ENCODE peak calls at places on chromosomes 16 and 17, in nine cellular contexts. T, W, S, L, H, F, C, D and U are unnamed samples.

GRCh38 chr16:67345401-67345800 is 18.8 kb downstream of the LRRC36 start:
- DNase-seq in S (peak), F (no peak), D (no peak), T (no peak), W (no peak), L (no peak), H (no peak), C (peak), U (no peak)

GRCh38 chr17:2259769-2260536 is 43.6 kb downstream of the SMG6 start:
- DNase-seq in L (no peak), W (no peak), H (peak), S (no peak), F (peak), D (no peak), C (no peak), T (no peak), U (no peak)

GRCh38 chr17:44309472-44309871 is 1.1 kb downstream of the RUNDC3A start:
- DNase-seq in S (no peak), T (peak), H (no peak), W (no peak), F (no peak), L (no peak), D (no peak), C (peak), U (no peak)

GRCh38 chr16:25108054-25108453 is 3.5 kb upstream of the LCMT1 start:
- DNase-seq in H (peak), T (peak), C (peak), L (no peak), W (no peak), S (no peak), F (no peak), D (no peak), U (no peak)

GRCh38 chr17:44095647-44096496 is 25.3 kb downstream of the G6PC3 start:
- DNase-seq in C (peak), F (peak), D (no peak), T (peak), H (peak), W (peak), L (peak), S (no peak), U (peak)

GRCh38 chr16:24036614-24037013 is 200.8 kb downstream of the PRKCB start:
- DNase-seq in D (peak), T (peak), F (peak), C (peak), H (peak), L (no peak), S (peak), W (peak), U (peak)

GRCh38 chr17:67488161-67488560 is 111.1 kb downstream of the PITPNC1 start:
- DNase-seq in D (no peak), C (no peak), L (no peak), H (no peak), S (no peak), W (no peak), T (no peak), F (peak), U (no peak)

GRCh38 chr17:58764373-58764772 is 8.7 kb downstream of the PPM1E start:
- DNase-seq in F (no peak), C (no peak), D (no peak), S (no peak), W (no peak), T (no peak), H (no peak), L (no peak), U (no peak)

GRCh38 chr17:75526555-75527270 is 1.2 kb downstream of the LLGL2 start:
- DNase-seq in D (no peak), W (peak), L (no peak), C (peak), S (peak), T (peak), H (no peak), F (no peak), U (no peak)

GRCh38 chr17:19537116-19537515 is 3.5 kb downstream of the SLC47A1 start:
- DNase-seq in H (no peak), S (no peak), C (no peak), L (no peak), D (no peak), W (no peak), F (no peak), T (no peak), U (no peak)

GRCh38 chr16:26454102-26454501 is 612.6 kb upstream of the C16orf82 start:
- DNase-seq in W (no peak), S (no peak), C (peak), H (no peak), L (no peak), T (no peak), D (no peak), F (peak), U (no peak)

GRCh38 chr17:1882836-1883235 is 53.0 kb downstream of the RPA1 start:
- DNase-seq in F (peak), L (no peak), C (peak), S (no peak), W (no peak), D (peak), T (peak), H (peak), U (peak)

GRCh38 chr17:41048441-41048840 is 1.3 kb upstream of the KRTAP2-1 start:
- DNase-seq in W (no peak), C (peak), L (peak), D (no peak), T (no peak), F (peak), S (no peak), H (no peak), U (no peak)

GRCh38 chr16:11094075-11094593 is 149.8 kb downstream of the CLEC16A start:
- DNase-seq in C (peak), H (peak), W (no peak), D (no peak), S (no peak), T (no peak), F (peak), L (no peak), U (no peak)

GRCh38 chr17:34519286-34519685 is 60.1 kb upstream of the TMEM132E start:
- DNase-seq in C (no peak), S (no peak), T (peak), D (no peak), F (no peak), W (no peak), L (no peak), H (peak), U (peak)

GRCh38 chr17:42798383-42799380 is at the start of the genes CNTD1 and COA3:
- DNase-seq in L (peak), F (peak), S (peak), C (peak), D (peak), W (peak), H (peak), T (peak), U (peak)

GRCh38 chr17:79406316-79406715 is 204.5 kb downstream of the RBFOX3 start:
- DNase-seq in L (no peak), W (no peak), S (no peak), C (no peak), H (no peak), F (no peak), T (no peak), D (no peak), U (no peak)

GRCh38 chr17:1758812-1759211 is 3.0 kb upstream of the SERPINF1 start:
- DNase-seq in C (no peak), T (no peak), L (no peak), S (no peak), W (no peak), F (no peak), D (no peak), H (no peak), U (no peak)

GRCh38 chr16:17369441-17369951 is 101.3 kb downstream of the XYLT1 start:
- DNase-seq in C (no peak), D (no peak), F (no peak), H (peak), S (peak), L (no peak), W (no peak), T (no peak), U (no peak)

GRCh38 chr17:37344519-37344918 is 31.3 kb upstream of the C17orf78 start:
- DNase-seq in F (no peak), H (no peak), L (no peak), D (no peak), T (no peak), S (no peak), C (no peak), W (no peak), U (no peak)

GRCh38 chr16:31215287-31216115 is 1.4 kb downstream of the PYDC1 start:
- DNase-seq in F (peak), S (peak), L (no peak), C (peak), H (peak), T (peak), D (peak), W (peak), U (peak)

GRCh38 chr17:32835291-32835761 is 41.6 kb downstream of the MYO1D start:
- DNase-seq in F (no peak), S (no peak), D (no peak), T (no peak), L (no peak), C (no peak), W (no peak), H (no peak), U (no peak)

GRCh38 chr17:29592850-29593545 is at the start of gene ANKRD13B:
- DNase-seq in C (no peak), L (no peak), S (no peak), F (no peak), W (no peak), H (peak), T (peak), D (no peak), U (no peak)

GRCh38 chr17:18038149-18038850 is 668 bp downstream of the ATPAF2 start:
- DNase-seq in H (peak), S (no peak), D (no peak), F (no peak), T (no peak), L (no peak), C (no peak), W (no peak), U (no peak)

GRCh38 chr17:80358131-80358530 is 56.8 kb upstream of the ENDOV start:
- DNase-seq in S (no peak), F (no peak), H (no peak), C (no peak), D (no peak), W (no peak), L (no peak), T (no peak), U (no peak)

GRCh38 chr17:1137465-1137894 is 42.3 kb downstream of the ABR start:
- DNase-seq in W (no peak), D (peak), T (no peak), H (no peak), S (no peak), L (no peak), F (peak), C (no peak), U (no peak)

GRCh38 chr17:17970699-17971430 is 1.3 kb downstream of the TOM1L2 start:
- DNase-seq in T (no peak), S (no peak), L (no peak), C (peak), D (no peak), F (no peak), W (no peak), H (no peak), U (no peak)

DNA sequence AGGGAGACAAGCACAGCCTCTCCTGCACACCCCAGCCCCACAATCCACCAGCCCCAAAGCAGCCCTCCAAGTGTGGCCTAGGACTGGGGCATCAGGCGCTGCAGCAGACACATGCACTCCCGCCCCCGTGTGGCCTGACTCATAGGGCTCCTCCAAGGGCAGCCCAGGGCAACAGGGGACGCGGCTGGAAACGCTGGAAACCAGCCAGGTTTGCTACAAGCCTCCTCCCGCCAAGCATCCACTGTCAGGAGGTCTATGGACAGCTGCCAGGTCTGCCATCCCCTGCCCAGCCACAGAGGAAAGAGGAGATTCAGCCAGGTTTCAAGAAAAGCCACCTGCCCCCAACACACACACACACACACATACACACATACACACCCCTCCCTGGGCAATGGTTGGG is 25.8 kb downstream of the SRCIN1 start:
- DNase-seq in L (no peak), S (peak), H (peak), D (no peak), C (peak), T (peak), W (no peak), F (peak), U (peak)
- TF ChIP-seq CTCF in L (peak), S (peak), H (peak), D (no peak), C (peak), T (peak), W (peak), F (peak), U (no peak)

DNA sequence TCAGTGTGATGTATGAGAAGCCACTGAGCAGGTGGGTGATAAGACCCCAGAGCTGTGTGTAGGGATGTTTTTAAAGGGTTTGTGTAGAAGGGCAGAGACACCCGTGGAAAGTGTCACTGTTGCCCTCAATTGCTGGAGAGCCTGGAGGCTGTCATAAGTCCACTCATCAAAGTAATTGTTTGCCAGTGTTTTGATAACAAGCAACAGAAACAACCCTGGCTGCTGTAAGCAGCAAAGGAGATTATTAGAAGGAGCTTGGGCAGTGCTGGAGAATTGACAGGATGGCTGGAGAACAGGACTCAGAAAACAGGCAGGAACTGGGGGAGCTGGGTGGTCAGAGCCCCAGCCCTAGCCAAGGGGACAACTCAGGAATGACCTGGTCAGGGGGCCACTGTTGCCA is 119.6 kb downstream of the CCDC182 start:
- DNase-seq in W (no peak), L (no peak), S (no peak), C (no peak), H (no peak), F (no peak), T (no peak), D (no peak), U (no peak)
- TF ChIP-seq CTCF in W (no peak), L (no peak), S (no peak), C (no peak), H (no peak), F (no peak), T (no peak), D (no peak), U (no peak)

DNA sequence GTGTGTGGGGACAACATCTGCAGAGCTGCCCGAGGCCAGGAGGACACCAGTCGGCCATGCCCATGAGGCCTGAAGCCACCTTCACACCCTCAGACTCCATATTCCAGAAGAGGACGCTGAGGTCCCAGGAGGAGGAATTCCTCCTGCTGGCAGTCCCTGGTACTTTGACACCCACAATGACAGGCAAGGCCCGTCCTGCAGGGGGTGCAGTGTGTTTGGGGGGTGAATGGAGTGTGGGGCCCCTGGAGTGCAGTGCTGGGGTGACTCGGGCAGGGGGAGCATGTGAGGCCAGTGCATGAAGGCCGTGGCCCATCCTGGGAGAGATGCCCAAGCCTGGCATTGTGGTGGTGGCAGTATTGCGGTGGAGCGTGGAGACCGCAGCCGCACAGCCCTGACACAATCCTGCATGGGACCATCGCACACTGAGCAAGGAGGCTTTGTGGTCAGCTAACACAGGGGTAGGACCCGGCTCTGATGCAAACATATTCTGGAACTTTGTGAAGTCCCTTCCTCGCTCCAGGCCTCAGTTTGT is 52.2 kb downstream of the ZDHHC7 start:
- DNase-seq in W (no peak), T (peak), S (no peak), F (no peak), C (peak), L (no peak), H (peak), D (no peak), U (peak)
- TF ChIP-seq CTCF in W (peak), T (peak), S (no peak), F (peak), C (peak), L (peak), H (peak), D (no peak), U (peak)

GRCh38 chr17:69348441-69348840 is 21.5 kb upstream of the ABCA5 start:
- DNase-seq in C (no peak), W (no peak), D (no peak), H (no peak), T (no peak), L (no peak), S (no peak), F (no peak), U (no peak)

GRCh38 chr17:69344939-69345338 is 18.0 kb upstream of the ABCA5 start:
- DNase-seq in H (no peak), S (no peak), T (no peak), L (no peak), F (no peak), C (peak), D (no peak), W (no peak), U (no peak)

GRCh38 chr17:69339937-69340336 is 13.0 kb upstream of the ABCA5 start:
- DNase-seq in D (no peak), L (no peak), C (peak), S (no peak), W (no peak), H (no peak), F (no peak), T (no peak), U (no peak)

GRCh38 chr17:69342896-69343644 is 16.1 kb upstream of the ABCA5 start:
- DNase-seq in H (no peak), L (no peak), F (no peak), C (no peak), S (no peak), D (peak), T (no peak), W (no peak), U (no peak)
- TF ChIP-seq CTCF in H (no peak), L (no peak), F (no peak), C (no peak), S (no peak), D (no peak), T (no peak), W (no peak), U (no peak)

DNA sequence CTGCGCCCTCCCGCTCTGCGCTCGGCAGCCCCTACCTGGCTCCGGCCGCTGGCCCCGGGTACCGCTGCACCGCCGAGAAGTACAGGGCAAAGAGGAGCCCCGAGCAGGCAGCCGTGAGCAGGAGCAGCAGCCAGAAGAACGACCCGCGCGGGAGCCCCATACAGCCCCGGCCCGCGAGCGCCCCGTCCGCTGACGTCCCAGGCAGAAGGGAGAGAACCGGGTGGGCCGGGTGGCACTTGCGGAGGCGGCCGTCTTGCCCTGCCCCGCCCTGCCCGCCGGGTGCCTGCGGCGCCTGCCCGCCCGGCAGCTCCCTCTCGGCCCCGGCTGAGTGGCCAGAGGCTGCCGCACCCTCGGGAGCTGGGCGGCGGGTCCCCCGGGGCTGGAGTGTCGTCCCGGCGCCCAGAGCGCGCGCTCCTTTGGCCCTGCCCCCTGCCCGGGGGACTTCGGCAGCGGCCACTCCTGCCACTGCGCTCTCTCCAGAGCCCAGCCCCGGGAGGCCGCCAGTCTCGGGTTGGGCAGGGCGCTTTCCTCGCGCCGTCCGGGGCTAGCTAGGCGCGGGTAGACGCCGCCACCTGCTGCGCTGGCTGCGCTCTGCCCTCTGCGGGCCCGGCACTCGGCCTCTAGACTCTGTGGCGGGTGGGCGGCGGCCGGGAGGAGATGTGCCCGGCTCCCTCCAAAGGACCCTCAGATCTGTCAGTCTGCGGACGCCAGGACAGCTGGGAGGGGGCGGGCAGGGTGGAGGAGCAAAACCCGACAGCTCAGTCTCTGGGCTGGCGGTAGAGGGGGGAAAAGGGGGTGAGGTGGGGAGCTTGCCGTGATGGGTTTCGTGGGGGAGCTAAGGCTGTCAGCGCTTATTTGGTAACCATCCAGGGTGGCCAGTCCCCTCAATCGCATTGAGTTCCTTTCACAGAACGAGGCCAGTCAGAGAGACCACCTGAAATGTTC is at the start of gene ST6GALNAC2:
- DNase-seq in T (peak), S (peak), C (peak), H (peak), D (peak), F (peak), L (no peak), W (peak), U (peak)
- TF ChIP-seq CTCF in T (no peak), S (peak), C (peak), H (no peak), D (peak), F (peak), L (peak), W (no peak), U (no peak)

GRCh38 chr16:22220714-22221113 is 14.6 kb downstream of the EEF2K start:
- DNase-seq in C (no peak), S (peak), D (no peak), T (no peak), H (no peak), L (no peak), W (no peak), F (no peak), U (no peak)
- TF ChIP-seq CTCF in C (no peak), S (no peak), D (no peak), T (no peak), H (no peak), L (no peak), W (no peak), F (no peak), U (no peak)

DNA sequence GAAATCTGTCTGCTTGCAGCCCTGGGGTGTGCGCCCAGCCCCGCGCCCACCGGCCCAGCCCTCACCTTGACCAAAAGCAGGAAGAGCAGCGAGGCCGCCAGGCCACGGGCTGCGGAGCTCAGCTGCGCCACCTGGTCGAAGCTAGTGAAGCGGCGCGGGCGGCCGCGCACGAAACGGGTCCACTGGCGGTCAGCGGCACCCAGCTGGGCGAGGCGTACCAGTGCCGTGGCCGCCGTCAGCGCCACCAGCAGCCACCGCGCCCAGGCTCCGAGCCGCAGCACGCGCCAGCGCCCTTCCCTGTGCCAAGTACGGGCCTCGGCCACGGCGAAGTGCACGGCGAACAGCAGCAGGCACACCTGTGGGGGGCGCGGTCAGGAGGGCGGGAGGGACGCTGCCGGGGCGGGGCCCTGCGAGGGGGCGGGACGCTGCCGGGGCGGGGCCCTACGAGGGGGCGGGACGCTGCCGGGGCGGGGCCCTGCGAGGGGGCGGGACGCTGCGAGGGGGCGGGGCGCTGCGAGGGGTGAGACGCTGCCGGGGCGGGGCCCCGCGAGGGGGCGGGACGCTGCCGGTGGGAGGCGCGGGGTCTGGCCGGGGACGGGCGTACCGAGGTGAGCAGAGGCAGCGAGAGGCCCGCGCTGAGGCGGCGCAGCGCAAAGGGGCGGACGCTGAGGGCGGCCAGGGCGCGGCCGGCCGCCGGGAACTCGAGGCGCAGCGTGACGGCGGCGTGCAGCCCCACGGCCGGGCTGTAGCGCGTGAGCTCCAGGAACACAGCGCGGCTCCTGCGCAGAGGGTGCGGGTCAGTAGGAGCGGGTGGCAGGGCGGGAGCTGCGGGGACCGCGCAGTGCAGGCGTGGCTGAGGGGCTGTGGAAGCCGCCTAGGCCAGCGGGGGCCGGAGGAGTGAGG is 43.3 kb downstream of the TSC2 start:
- DNase-seq in S (peak), H (no peak), L (no peak), C (peak), F (peak), T (peak), D (peak), W (peak), U (peak)
- TF ChIP-seq CTCF in S (no peak), H (no peak), L (no peak), C (peak), F (no peak), T (no peak), D (peak), W (peak), U (peak)

GRCh38 chr16:61366006-61366405 is 670.2 kb downstream of the CDH8 start:
- DNase-seq in F (no peak), W (no peak), D (no peak), T (no peak), S (no peak), L (no peak), H (no peak), C (no peak), U (no peak)
- TF ChIP-seq CTCF in F (no peak), W (no peak), D (no peak), T (no peak), S (no peak), L (no peak), H (no peak), C (no peak), U (no peak)